ENCODE peak calls at places on chromosomes 3 and 15, in four cellular contexts. C is brain microvascular endothelial cell, P is adrenal gland, S is fibroblast of mammary gland. O is an unnamed sample.

GRCh38 chr3:133135303-133135702 is 97.1 kb downstream of the TMEM108 start:
- DNase-seq in P (no peak), S (no peak), C (no peak), O (no peak)

GRCh38 chr3:134350266-134350665 is 24.0 kb downstream of the AMOTL2 start:
- DNase-seq in C (no peak), S (no peak), P (no peak), O (no peak)

GRCh38 chr3:124965413-124965812 is 30.9 kb upstream of the MUC13 start:
- DNase-seq in C (no peak), S (peak), P (no peak), O (no peak)

GRCh38 chr3:40160933-40161332 is 148.6 kb upstream of the EIF1B start:
- DNase-seq in S (no peak), C (no peak), P (no peak), O (no peak)

GRCh38 chr15:77819271-77819806 is 186.6 kb upstream of the LINGO1 start:
- DNase-seq in S (no peak), C (no peak), P (no peak), O (no peak)

GRCh38 chr3:159987291-159987711 is 1.3 kb upstream of the IL12A start:
- DNase-seq in S (peak), P (no peak), C (peak), O (no peak)

GRCh38 chr3:13019243-13019701 is 54.0 kb downstream of the IQSEC1 start:
- DNase-seq in S (peak), P (peak), C (peak), O (no peak)

GRCh38 chr15:29058903-29059539 is 173.2 kb downstream of the APBA2 start:
- DNase-seq in P (no peak), S (no peak), C (no peak), O (no peak)

GRCh38 chr3:107662109-107662477 is 139.3 kb downstream of the BBX start:
- DNase-seq in S (peak), P (peak), C (peak), O (no peak)

GRCh38 chr15:39195988-39196486 is 384.8 kb upstream of the THBS1 start:
- DNase-seq in C (peak), S (peak), P (no peak), O (no peak)

GRCh38 chr3:181724432-181724740 is 12.7 kb downstream of the SOX2 start:
- DNase-seq in C (no peak), P (no peak), S (no peak), O (no peak)

GRCh38 chr3:163785693-163786092 is 1292.6 kb downstream of the SI start:
- DNase-seq in S (no peak), C (peak), P (no peak), O (no peak)

GRCh38 chr3:100238599-100238998 is 22.2 kb upstream of the TBC1D23 start:
- DNase-seq in S (no peak), P (no peak), C (no peak), O (no peak)

GRCh38 chr15:96345560-96346389 is 15.3 kb downstream of the NR2F2 start:
- DNase-seq in S (peak), P (peak), C (peak), O (no peak)

GRCh38 chr3:177338697-177339219 is 141.5 kb upstream of the TBL1XR1 start:
- DNase-seq in S (peak), C (peak), P (no peak), O (no peak)

GRCh38 chr3:146334151-146334550 is 83.2 kb upstream of the PLSCR4 start:
- DNase-seq in C (peak), S (peak), P (peak), O (no peak)

GRCh38 chr3:45057557-45057956 is 31.5 kb downstream of the CLEC3B start:
- DNase-seq in S (no peak), C (no peak), P (no peak), O (no peak)

GRCh38 chr3:163218336-163218735 is 1721.7 kb downstream of the OTOL1 start:
- DNase-seq in P (no peak), C (no peak), S (no peak), O (no peak)

GRCh38 chr15:69156726-69157381 is 3.6 kb upstream of the GLCE start:
- DNase-seq in S (no peak), P (no peak), C (no peak), O (no peak)

GRCh38 chr3:188583476-188584161 is 429.7 kb downstream of the LPP start:
- DNase-seq in P (no peak), C (no peak), S (peak), O (no peak)

GRCh38 chr3:194384156-194384555 is 14.6 kb upstream of the LRRC15 start:
- DNase-seq in P (no peak), C (no peak), S (no peak), O (no peak)

GRCh38 chr3:120052685-120053084 is 41.6 kb downstream of the GSK3B start:
- DNase-seq in S (peak), P (no peak), C (no peak), O (no peak)

GRCh38 chr3:14520149-14520548 is 20.0 kb downstream of the GRIP2 start:
- DNase-seq in C (no peak), S (no peak), P (no peak), O (no peak)

GRCh38 chr15:73371812-73372211 is 3.1 kb upstream of the HCN4 start:
- DNase-seq in C (no peak), P (no peak), S (no peak), O (no peak)

GRCh38 chr15:73369073-73369694 is 426 bp upstream of the HCN4 start:
- DNase-seq in S (no peak), P (no peak), C (no peak), O (no peak)

GRCh38 chr15:73367624-73368300 is 996 bp downstream of the HCN4 start:
- DNase-seq in P (no peak), S (no peak), C (no peak), O (no peak)

GRCh38 chr15:73368301-73369072 is at the start of gene HCN4:
- DNase-seq in C (no peak), P (no peak), S (no peak), O (no peak)

GRCh38 chr15:73370151-73370550 is 1.4 kb upstream of the HCN4 start:
- DNase-seq in S (no peak), C (no peak), P (no peak), O (no peak)
- H3K4me3 ChIP-seq in S (no peak), C (no peak), P (no peak), O (no peak)

DNA sequence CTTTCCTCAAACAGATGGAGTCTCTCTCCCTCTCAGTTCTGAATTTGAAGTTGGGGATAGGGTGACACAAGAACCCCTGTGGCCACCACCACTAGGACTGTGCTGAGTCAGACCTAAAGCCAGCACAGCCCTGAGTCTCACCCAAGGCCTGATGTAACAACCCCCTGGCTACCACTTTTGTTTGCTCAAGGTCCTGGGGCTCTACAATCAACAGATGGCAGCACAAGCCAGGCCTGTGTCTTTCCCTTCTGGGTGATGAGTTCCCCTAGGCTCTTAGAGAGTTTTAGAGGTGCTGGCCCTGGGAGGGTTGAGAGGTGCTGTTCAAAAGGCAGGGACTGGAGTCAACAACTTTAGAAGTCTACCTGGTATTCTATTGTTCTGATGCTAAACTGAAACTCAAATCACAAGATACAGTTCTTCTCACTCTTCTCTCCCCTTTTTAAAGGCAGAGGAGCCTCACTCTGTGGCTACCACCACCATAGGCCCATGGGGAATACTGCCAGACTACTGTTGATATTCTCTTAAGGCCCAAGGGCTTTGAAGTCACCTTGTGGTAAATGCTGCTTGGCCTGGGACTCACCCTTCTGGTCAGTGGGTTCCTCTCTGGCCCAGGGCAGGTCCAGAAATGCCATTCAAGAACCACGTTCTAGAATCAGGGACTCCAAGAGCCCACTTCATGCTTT is 6.5 kb downstream of the OR5K4 start:
- DNase-seq in P (no peak), S (no peak), C (no peak), O (no peak)
- TF ChIP-seq CTCF in P (no peak), S (no peak), C (peak), O (no peak)

GRCh38 chr15:37397266-37398022 is 297.1 kb upstream of the MEIS2 start:
- DNase-seq in C (no peak), P (no peak), S (no peak), O (peak)
- H3K4me3 ChIP-seq in C (no peak), P (no peak), S (no peak), O (no peak)

DNA sequence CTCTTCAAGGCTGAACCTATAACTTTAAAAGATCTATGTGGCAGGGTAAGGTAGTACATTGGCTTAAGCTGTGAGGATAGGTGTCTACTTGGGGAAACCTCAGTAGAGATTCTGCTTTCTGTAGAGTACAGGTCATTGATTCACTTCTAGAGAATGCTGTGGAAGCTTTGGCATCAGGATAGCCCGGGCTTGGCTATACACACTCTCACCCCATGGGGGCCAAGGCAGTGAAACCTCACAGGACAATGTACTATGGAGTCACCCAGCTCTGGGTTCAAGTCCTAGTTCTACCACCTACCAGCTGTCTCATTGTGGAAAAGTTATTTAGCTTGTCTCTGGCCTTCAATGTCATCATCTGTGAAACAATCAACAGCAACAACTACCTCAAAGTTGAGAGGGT is 9.0 kb downstream of the MTFMT start:
- DNase-seq in S (no peak), C (no peak), P (no peak), O (no peak)
- TF ChIP-seq CTCF in S (no peak), C (no peak), P (no peak), O (no peak)

GRCh38 chr15:27582741-27583400 is 516.2 kb downstream of the OCA2 start:
- DNase-seq in P (no peak), S (no peak), C (no peak), O (no peak)
- H3K4me3 ChIP-seq in P (no peak), S (no peak), C (no peak), O (no peak)

GRCh38 chr15:22954798-22955543 is 25.2 kb downstream of the CYFIP1 start:
- DNase-seq in S (no peak), P (no peak), C (no peak), O (no peak)
- TF ChIP-seq CTCF in S (no peak), P (no peak), C (no peak), O (no peak)

GRCh38 chr3:195913382-195913781 is 5.0 kb upstream of the TNK2 start:
- DNase-seq in C (no peak), S (no peak), P (no peak), O (no peak)

GRCh38 chr3:195916991-195917390 is 8.6 kb upstream of the TNK2 start:
- DNase-seq in C (no peak), P (no peak), S (no peak), O (no peak)

GRCh38 chr3:195916291-195916690 is 7.9 kb upstream of the TNK2 start:
- DNase-seq in C (no peak), P (no peak), S (no peak), O (no peak)

GRCh38 chr3:195911946-195912270 is 3.6 kb upstream of the TNK2 start:
- DNase-seq in S (no peak), P (no peak), C (no peak), O (no peak)

GRCh38 chr3:195914648-195915473 is 6.5 kb upstream of the TNK2 start:
- DNase-seq in S (peak), P (peak), C (peak), O (peak)
- H3K4me3 ChIP-seq in S (peak), P (no peak), C (no peak), O (peak)

GRCh38 chr3:127253491-127253890 is 34.4 kb downstream of the PRR20G start:
- DNase-seq in P (no peak), S (no peak), C (no peak), O (no peak)
- TF ChIP-seq CTCF in P (no peak), S (no peak), C (no peak), O (no peak)